ENCODE peak calls at places on chromosomes 12 and 14, in five cellular contexts. One of them, this sample, is unnamed.

GRCh38 chr14:54374117-54374884 is 22.5 kb upstream of the CDKN3 start:
- DNase-seq in GM12878: no peak
- DNase-seq in H1: peak; percentile 30
- DNase-seq in HepG2: peak; percentile 76
- DNase-seq in K562: no peak
- DNase-seq in this sample: no peak

GRCh38 chr14:65354715-65355114 is 57.8 kb upstream of the FUT8 start:
- DNase-seq in GM12878: no peak
- DNase-seq in H1: no peak
- DNase-seq in HepG2: no peak
- DNase-seq in K562: no peak
- DNase-seq in this sample: no peak

GRCh38 chr12:2613674-2614073 is 181.1 kb upstream of the FKBP4 start:
- DNase-seq in GM12878: peak; percentile 15
- DNase-seq in H1: no peak
- DNase-seq in HepG2: no peak
- DNase-seq in K562: no peak
- DNase-seq in this sample: peak; percentile 54

GRCh38 chr12:111780166-111780565 is 13.4 kb downstream of the ALDH2 start:
- DNase-seq in GM12878: no peak
- DNase-seq in H1: no peak
- DNase-seq in HepG2: no peak
- DNase-seq in K562: no peak
- DNase-seq in this sample: no peak

GRCh38 chr12:131202592-131203378 is 249.1 kb downstream of the ADGRD1 start:
- DNase-seq in GM12878: no peak
- DNase-seq in H1: peak; percentile 35
- DNase-seq in HepG2: no peak
- DNase-seq in K562: no peak
- DNase-seq in this sample: no peak

GRCh38 chr12:50200507-50201273 is 33.5 kb upstream of the CERS5 start:
- DNase-seq in GM12878: no peak
- DNase-seq in H1: no peak
- DNase-seq in HepG2: no peak
- DNase-seq in K562: no peak
- DNase-seq in this sample: no peak

GRCh38 chr14:53192023-53192422 is 38.9 kb upstream of the DDHD1 start:
- DNase-seq in GM12878: no peak
- DNase-seq in H1: no peak
- DNase-seq in HepG2: no peak
- DNase-seq in K562: no peak
- DNase-seq in this sample: no peak

GRCh38 chr12:95547522-95548055 is 3.7 kb downstream of the USP44 start:
- DNase-seq in GM12878: no peak
- DNase-seq in H1: no peak
- DNase-seq in HepG2: no peak
- DNase-seq in K562: no peak
- DNase-seq in this sample: no peak

GRCh38 chr14:48086516-48086915 is 411.1 kb upstream of the MDGA2 start:
- DNase-seq in GM12878: no peak
- DNase-seq in H1: no peak
- DNase-seq in HepG2: no peak
- DNase-seq in K562: no peak
- DNase-seq in this sample: no peak

GRCh38 chr12:2535583-2536187 is 259.1 kb upstream of the FKBP4 start:
- DNase-seq in GM12878: no peak
- DNase-seq in H1: no peak
- DNase-seq in HepG2: no peak
- DNase-seq in K562: no peak
- DNase-seq in this sample: no peak

GRCh38 chr12:21478756-21479455 is 22.5 kb downstream of the RECQL start:
- DNase-seq in GM12878: no peak
- DNase-seq in H1: no peak
- DNase-seq in HepG2: no peak
- DNase-seq in K562: no peak
- DNase-seq in this sample: no peak

GRCh38 chr12:125470838-125471775 is 405.9 kb downstream of the AACS start:
- DNase-seq in GM12878: peak; percentile 35
- DNase-seq in H1: no peak
- DNase-seq in HepG2: no peak
- DNase-seq in K562: no peak
- DNase-seq in this sample: no peak

GRCh38 chr12:106135075-106135474 is 3.7 kb downstream of the NUAK1 start:
- DNase-seq in GM12878: no peak
- DNase-seq in H1: no peak
- DNase-seq in HepG2: no peak
- DNase-seq in K562: no peak
- DNase-seq in this sample: no peak

GRCh38 chr14:63383776-63384367 is 65.1 kb upstream of the GPHB5 start:
- DNase-seq in GM12878: peak; percentile 17
- DNase-seq in H1: no peak
- DNase-seq in HepG2: no peak
- DNase-seq in K562: no peak
- DNase-seq in this sample: no peak

GRCh38 chr14:57747036-57747435 is 118.9 kb downstream of the SLC35F4 start:
- DNase-seq in GM12878: no peak
- DNase-seq in H1: no peak
- DNase-seq in HepG2: no peak
- DNase-seq in K562: no peak
- DNase-seq in this sample: peak; percentile 35

GRCh38 chr14:80055912-80056801 is 155.1 kb downstream of the DIO2 start:
- DNase-seq in GM12878: no peak
- DNase-seq in H1: peak; percentile 58
- DNase-seq in HepG2: peak; percentile 16
- DNase-seq in K562: peak; percentile 5
- DNase-seq in this sample: no peak

GRCh38 chr14:23008836-23009235 is 1.1 kb downstream of the C14orf93 start:
- DNase-seq in GM12878: no peak
- DNase-seq in H1: no peak
- DNase-seq in HepG2: no peak
- DNase-seq in K562: no peak
- DNase-seq in this sample: no peak

GRCh38 chr12:93336344-93336743 is 41.4 kb upstream of the NUDT4 start:
- DNase-seq in GM12878: no peak
- DNase-seq in H1: no peak
- DNase-seq in HepG2: peak; percentile 86
- DNase-seq in K562: no peak
- DNase-seq in this sample: no peak

GRCh38 chr12:52230364-52231281 is 2.4 kb upstream of the KRT7 start:
- DNase-seq in GM12878: no peak
- DNase-seq in H1: no peak
- DNase-seq in HepG2: no peak
- DNase-seq in K562: no peak
- DNase-seq in this sample: no peak

GRCh38 chr12:50924439-50925341 is 27.7 kb upstream of the HIGD1C start:
- DNase-seq in GM12878: peak; percentile 76
- DNase-seq in H1: peak; percentile 63
- DNase-seq in HepG2: peak; percentile 89
- DNase-seq in K562: peak; percentile 84
- DNase-seq in this sample: peak; percentile 34

GRCh38 chr14:77158175-77158908 is 16.8 kb upstream of the ZDHHC22 start:
- DNase-seq in GM12878: no peak
- DNase-seq in H1: peak; percentile 63
- DNase-seq in HepG2: no peak
- DNase-seq in K562: peak; percentile 38
- DNase-seq in this sample: no peak

GRCh38 chr12:62803756-62804155 is 131.2 kb downstream of the PPM1H start:
- DNase-seq in GM12878: no peak
- DNase-seq in H1: no peak
- DNase-seq in HepG2: no peak
- DNase-seq in K562: no peak
- DNase-seq in this sample: no peak

GRCh38 chr14:55869397-55870049 is 248.7 kb upstream of the PELI2 start:
- DNase-seq in GM12878: no peak
- DNase-seq in H1: no peak
- DNase-seq in HepG2: no peak
- DNase-seq in K562: no peak
- DNase-seq in this sample: no peak

GRCh38 chr14:37974421-37974820 is 233.3 kb upstream of the SSTR1 start:
- DNase-seq in GM12878: no peak
- DNase-seq in H1: no peak
- DNase-seq in HepG2: no peak
- DNase-seq in K562: no peak
- DNase-seq in this sample: no peak

GRCh38 chr12:82635263-82635662 is 51.4 kb upstream of the TMTC2 start:
- DNase-seq in GM12878: no peak
- DNase-seq in H1: no peak
- DNase-seq in HepG2: no peak
- DNase-seq in K562: no peak
- DNase-seq in this sample: no peak

GRCh38 chr12:9668141-9669018 is 1.1 kb upstream of the CLEC2D start:
- DNase-seq in GM12878: no peak
- DNase-seq in H1: no peak
- DNase-seq in HepG2: no peak
- DNase-seq in K562: no peak
- DNase-seq in this sample: no peak

GRCh38 chr12:29164477-29165163 is 15.5 kb downstream of the FAR2 start:
- DNase-seq in GM12878: peak; percentile 55
- DNase-seq in H1: no peak
- DNase-seq in HepG2: no peak
- DNase-seq in K562: no peak
- DNase-seq in this sample: no peak

GRCh38 chr14:93114068-93114710 is 1.5 kb downstream of the ITPK1 start:
- DNase-seq in GM12878: no peak
- DNase-seq in H1: no peak
- DNase-seq in HepG2: no peak
- DNase-seq in K562: no peak
- DNase-seq in this sample: no peak

GRCh38 chr14:93116676-93117200 is 1.0 kb upstream of the ITPK1 start:
- DNase-seq in GM12878: no peak
- DNase-seq in H1: no peak
- DNase-seq in HepG2: no peak
- DNase-seq in K562: no peak
- DNase-seq in this sample: no peak

GRCh38 chr14:93114713-93115068 is 1.0 kb downstream of the ITPK1 start:
- DNase-seq in GM12878: no peak
- DNase-seq in H1: no peak
- DNase-seq in HepG2: no peak
- DNase-seq in K562: no peak
- DNase-seq in this sample: no peak

GRCh38 chr14:93115920-93116675 is at the start of gene ITPK1:
- DNase-seq in GM12878: no peak
- DNase-seq in H1: peak; percentile 79
- DNase-seq in HepG2: peak; percentile 24
- DNase-seq in K562: peak; percentile 72
- DNase-seq in this sample: no peak

GRCh38 chr14:93115069-93115919 is 431 bp downstream of the ITPK1 start:
- DNase-seq in GM12878: peak; percentile 33
- DNase-seq in H1: peak; percentile 84
- DNase-seq in HepG2: peak; percentile 63
- DNase-seq in K562: peak; percentile 82
- DNase-seq in this sample: peak; percentile 51
- TF ChIP-seq POLR2AphosphoS5 in GM12878: no peak
- TF ChIP-seq POLR2AphosphoS5 in H1: peak; percentile 17
- TF ChIP-seq POLR2AphosphoS5 in HepG2: no peak
- TF ChIP-seq POLR2AphosphoS5 in K562: no peak
- TF ChIP-seq POLR2AphosphoS5 in this sample: peak; percentile 68

GRCh38 chr12:91885851-91886250 is 259.8 kb downstream of the BTG1 start:
- DNase-seq in GM12878: no peak
- DNase-seq in H1: no peak
- DNase-seq in HepG2: no peak
- DNase-seq in K562: no peak
- DNase-seq in this sample: no peak

GRCh38 chr12:91887957-91888356 is 257.7 kb downstream of the BTG1 start:
- DNase-seq in GM12878: no peak
- DNase-seq in H1: no peak
- DNase-seq in HepG2: no peak
- DNase-seq in K562: no peak
- DNase-seq in this sample: no peak

GRCh38 chr12:91884216-91884615 is 261.4 kb downstream of the BTG1 start:
- DNase-seq in GM12878: no peak
- DNase-seq in H1: no peak
- DNase-seq in HepG2: no peak
- DNase-seq in K562: no peak
- DNase-seq in this sample: no peak

GRCh38 chr12:91882910-91883309 is 262.7 kb downstream of the BTG1 start:
- DNase-seq in GM12878: no peak
- DNase-seq in H1: no peak
- DNase-seq in HepG2: no peak
- DNase-seq in K562: no peak
- DNase-seq in this sample: no peak

DNA sequence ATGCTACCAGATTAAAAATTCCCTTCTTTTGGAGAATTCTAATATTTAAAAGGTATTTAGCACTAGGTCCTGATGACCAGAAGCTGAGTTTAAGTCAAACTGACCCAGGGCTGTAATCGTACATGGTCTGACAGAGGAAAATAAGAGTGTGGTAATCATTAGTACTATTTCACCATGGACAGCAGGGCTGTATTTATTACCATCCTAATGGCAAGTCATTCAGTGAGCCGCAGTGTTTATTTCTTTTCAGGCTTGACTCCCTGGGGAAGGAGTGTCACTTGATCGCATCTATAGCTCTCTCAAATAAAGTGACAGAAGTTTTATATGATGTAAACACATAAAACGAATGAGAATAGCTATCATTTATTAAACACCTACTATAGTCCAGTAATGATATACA is 261.8 kb downstream of the BTG1 start:
- DNase-seq in GM12878: no peak
- DNase-seq in H1: no peak
- DNase-seq in HepG2: no peak
- DNase-seq in K562: no peak
- DNase-seq in this sample: no peak
- TF ChIP-seq ZNF274 in GM12878: no peak
- TF ChIP-seq ZNF274 in H1: no peak
- TF ChIP-seq ZNF274 in HepG2: no peak
- TF ChIP-seq ZNF274 in K562: no peak
- TF ChIP-seq ZNF274 in this sample: no peak

GRCh38 chr12:109939504-109939903 is 39.4 kb downstream of the TCHP start:
- DNase-seq in GM12878: no peak
- DNase-seq in H1: no peak
- DNase-seq in HepG2: no peak
- DNase-seq in K562: no peak
- DNase-seq in this sample: no peak
- TF ChIP-seq POLR2AphosphoS5 in GM12878: no peak
- TF ChIP-seq POLR2AphosphoS5 in H1: no peak
- TF ChIP-seq POLR2AphosphoS5 in HepG2: no peak
- TF ChIP-seq POLR2AphosphoS5 in K562: no peak
- TF ChIP-seq POLR2AphosphoS5 in this sample: no peak

DNA sequence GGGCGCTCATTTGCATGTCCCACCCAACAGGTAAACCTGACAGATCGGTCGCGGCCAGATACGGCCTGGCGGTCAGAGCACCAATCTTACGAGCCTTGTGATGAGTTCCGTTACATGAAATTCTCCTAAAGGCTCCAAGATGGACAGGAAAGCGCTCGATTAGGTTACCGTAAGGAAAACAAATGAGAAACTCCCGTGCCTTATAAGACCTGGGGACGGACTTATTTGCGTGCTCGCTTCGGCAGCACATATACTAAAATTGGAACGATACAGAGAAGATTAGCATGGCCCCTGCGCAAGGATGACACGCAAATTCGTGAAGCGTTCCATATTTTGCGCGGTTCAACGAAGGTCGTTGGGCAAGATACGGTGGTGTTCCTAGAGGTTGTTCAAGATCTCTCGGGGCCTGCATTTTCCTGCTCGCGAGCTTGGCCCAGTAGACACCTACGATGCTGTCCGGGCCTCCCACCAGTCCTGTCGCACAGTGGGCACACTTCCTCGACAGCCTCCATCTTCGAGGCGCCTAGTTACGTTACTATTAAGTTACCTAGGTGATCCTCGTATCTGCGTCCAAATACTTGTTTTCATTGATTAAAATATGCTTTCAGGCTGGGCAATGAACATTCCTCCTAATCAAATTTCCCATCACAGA is at the start of gene RNU6-7:
- DNase-seq in GM12878: no peak
- DNase-seq in H1: peak; percentile 52
- DNase-seq in HepG2: peak; percentile 61
- DNase-seq in K562: no peak
- DNase-seq in this sample: no peak
- TF ChIP-seq ZNF274 in GM12878: no peak
- TF ChIP-seq ZNF274 in H1: no peak
- TF ChIP-seq ZNF274 in HepG2: no peak
- TF ChIP-seq ZNF274 in K562: no peak
- TF ChIP-seq ZNF274 in this sample: no peak

This sample was measured in HCT116.